ENCODE peak calls at places on chromosomes 3 and 15, in four cellular contexts. O is Kasumi-1; E is CD8-positive, alpha-beta T cell; F is left cardiac atrium. L is an unnamed sample.

GRCh38 chr3:52171577-52172261 is 17.5 kb upstream of the POC1A start:
- DNase-seq in O (no peak), E (no peak), F (no peak), L (no peak)

GRCh38 chr15:69190504-69190903 is 30.1 kb downstream of the GLCE start:
- DNase-seq in O (no peak), E (no peak), F (no peak), L (no peak)

GRCh38 chr15:45169608-45170480 is 17.9 kb downstream of the SHF start:
- DNase-seq in O (no peak), E (no peak), F (no peak), L (no peak)

GRCh38 chr15:96339662-96340347 is 9.3 kb downstream of the NR2F2 start:
- DNase-seq in O (no peak), E (no peak), F (no peak), L (no peak)

GRCh38 chr3:133444071-133444774 is 44.4 kb downstream of the BFSP2 start:
- DNase-seq in O (no peak), E (no peak), F (no peak), L (no peak)

GRCh38 chr15:31298707-31299172 is 27.9 kb upstream of the KLF13 start:
- DNase-seq in O (no peak), E (no peak), F (no peak), L (no peak)

GRCh38 chr3:150739200-150739863 is 23.6 kb downstream of the SIAH2 start:
- DNase-seq in O (no peak), E (no peak), F (no peak), L (no peak)

GRCh38 chr3:12230406-12230805 is 58.5 kb upstream of the PPARG start:
- DNase-seq in O (no peak), E (no peak), F (no peak), L (no peak)

GRCh38 chr15:39127151-39127815 is 453.6 kb upstream of the THBS1 start:
- DNase-seq in O (no peak), E (no peak), F (no peak), L (no peak)

GRCh38 chr3:178170698-178171535 is 365.3 kb upstream of the KCNMB2 start:
- DNase-seq in O (peak), E (no peak), F (no peak), L (no peak)

GRCh38 chr3:112334709-112335108 is 1.8 kb downstream of the CD200 start:
- DNase-seq in O (peak), E (no peak), F (no peak), L (no peak)

GRCh38 chr15:25501828-25502446 is 63.1 kb upstream of the UBE3A start:
- DNase-seq in O (peak), E (no peak), F (no peak), L (no peak)

GRCh38 chr15:90607361-90607760 is 77.6 kb downstream of the CRTC3 start:
- DNase-seq in O (no peak), E (no peak), F (no peak), L (no peak)

GRCh38 chr3:104273046-104273649 is 1093.6 kb upstream of the ALCAM start:
- DNase-seq in O (peak), E (no peak), F (no peak), L (no peak)

GRCh38 chr3:105837143-105837740 is 31.6 kb downstream of the CBLB start:
- DNase-seq in O (no peak), E (no peak), F (no peak), L (no peak)

GRCh38 chr15:95839367-95839782 is 491.1 kb upstream of the NR2F2 start:
- DNase-seq in O (no peak), E (no peak), F (no peak), L (no peak)

GRCh38 chr3:138051946-138052802 is 42.2 kb downstream of the CLDN18 start:
- DNase-seq in O (peak), E (no peak), F (peak), L (no peak)

GRCh38 chr15:73755946-73756345 is 2.8 kb upstream of the INSYN1 start:
- DNase-seq in O (no peak), E (no peak), F (no peak), L (no peak)

GRCh38 chr15:94584833-94585244 is 353.5 kb downstream of the MCTP2 start:
- DNase-seq in O (peak), E (peak), F (peak), L (no peak)

GRCh38 chr3:54243262-54243931 is 121.0 kb downstream of the CACNA2D3 start:
- DNase-seq in O (no peak), E (no peak), F (no peak), L (no peak)

GRCh38 chr15:58331903-58332675 is 99.7 kb upstream of the LIPC start:
- DNase-seq in O (peak), E (peak), F (peak), L (peak)

GRCh38 chr3:144760831-144761230 is 789.2 kb downstream of the DIPK2A start:
- DNase-seq in O (no peak), E (no peak), F (no peak), L (no peak)

GRCh38 chr15:85615930-85616329 is 178.8 kb downstream of the KLHL25 start:
- DNase-seq in O (peak), E (no peak), F (no peak), L (no peak)

GRCh38 chr3:120425877-120426276 is 24.9 kb downstream of the FSTL1 start:
- DNase-seq in O (no peak), E (no peak), F (no peak), L (no peak)

GRCh38 chr3:73611176-73611575 is 13.6 kb downstream of the PDZRN3 start:
- DNase-seq in O (no peak), E (no peak), F (no peak), L (no peak)

GRCh38 chr15:75663931-75664421 is 16.3 kb downstream of the SNX33 start:
- DNase-seq in O (no peak), E (no peak), F (no peak), L (no peak)

GRCh38 chr3:173584093-173584833 is 186.7 kb downstream of the NLGN1 start:
- DNase-seq in O (no peak), E (no peak), F (no peak), L (no peak)

GRCh38 chr3:52289747-52290595 is 2.3 kb downstream of the GLYCTK start:
- DNase-seq in O (no peak), E (no peak), F (no peak), L (no peak)